ENCODE peak calls at places on chromosomes 16 and 17, in five cellular contexts. Y, E, D, X and G are unnamed samples. For H3K27me3, the result is how much of the 10 kb centered on the place peaks cover.

GRCh38 chr17:48148029-48148759 is 40.6 kb downstream of the SNX11 start:
- DNase-seq in Y (no peak), D (no peak), X (no peak), E (no peak), G (no peak)

GRCh38 chr16:20928774-20929411 is 28.3 kb downstream of the LYRM1 start:
- DNase-seq in E (no peak), D (no peak), X (no peak), Y (no peak), G (no peak)

GRCh38 chr16:59591480-59591879 is 857.4 kb upstream of the GOT2 start:
- DNase-seq in E (no peak), Y (no peak), D (no peak), X (no peak), G (no peak)

GRCh38 chr17:75006653-75007052 is 5.8 kb upstream of the MRPL58 start:
- DNase-seq in Y (no peak), X (no peak), D (no peak), E (no peak), G (no peak)

GRCh38 chr17:77032929-77033328 is 107.8 kb upstream of the SEC14L1 start:
- DNase-seq in D (no peak), E (no peak), X (no peak), Y (no peak), G (no peak)

GRCh38 chr16:87086575-87086974 is 230.6 kb downstream of the C16orf95 start:
- DNase-seq in D (no peak), E (no peak), Y (no peak), X (no peak), G (no peak)

GRCh38 chr17:31645351-31645750 is 213.7 kb downstream of the COPRS start:
- DNase-seq in E (no peak), D (no peak), Y (no peak), X (no peak), G (no peak)

GRCh38 chr16:397135-397661 is at the start of gene NME4:
- DNase-seq in X (no peak), D (no peak), E (no peak), Y (no peak), G (no peak)

GRCh38 chr17:73415782-73416181 is 104.0 kb upstream of the CDC42EP4 start:
- DNase-seq in X (no peak), E (no peak), D (no peak), Y (no peak), G (no peak)

GRCh38 chr17:75561927-75562603 is 25.5 kb upstream of the MYO15B start:
- DNase-seq in E (peak), Y (no peak), X (no peak), D (no peak), G (no peak)

GRCh38 chr17:42233148-42233547 is 38.9 kb upstream of the GHDC start:
- DNase-seq in D (no peak), X (no peak), E (no peak), Y (no peak), G (no peak)

GRCh38 chr17:19237389-19238166 is 412 bp downstream of the EPN2 start:
- DNase-seq in E (peak), Y (peak), X (peak), D (peak), G (no peak)

GRCh38 chr17:74715144-74715543 is 2.4 kb upstream of the CD300LF start:
- DNase-seq in E (peak), Y (no peak), X (no peak), D (no peak), G (no peak)

GRCh38 chr17:50386451-50386994 is 10.8 kb downstream of the LRRC59 start:
- DNase-seq in D (no peak), Y (no peak), E (no peak), X (no peak), G (no peak)

GRCh38 chr16:4852221-4852872 is 5.1 kb downstream of the UBN1 start:
- DNase-seq in Y (no peak), D (no peak), X (no peak), E (no peak), G (no peak)

GRCh38 chr17:38761612-38762011 is 9.1 kb downstream of the PSMB3 start:
- DNase-seq in Y (no peak), E (no peak), D (no peak), X (no peak), G (no peak)

GRCh38 chr16:9159839-9160550 is 68.6 kb downstream of the HAPSTR1 start:
- DNase-seq in D (no peak), Y (peak), E (peak), X (peak), G (peak)

GRCh38 chr16:19678804-19679203 is 39.2 kb downstream of the KNOP1 start:
- DNase-seq in X (no peak), D (no peak), Y (no peak), E (no peak), G (no peak)

GRCh38 chr17:44979426-44980273 is 11.5 kb upstream of the C1QL1 start:
- DNase-seq in D (no peak), E (no peak), Y (no peak), X (no peak), G (no peak)

GRCh38 chr17:55645361-55645760 is 77.3 kb downstream of the TMEM100 start:
- DNase-seq in X (no peak), E (no peak), Y (no peak), D (no peak), G (no peak)

GRCh38 chr17:17822189-17822978 is 14.4 kb downstream of the SREBF1 start:
- DNase-seq in D (peak), X (peak), E (peak), Y (peak), G (peak)

GRCh38 chr17:75288784-75289121 is 480 bp downstream of the SLC25A19 start:
- DNase-seq in D (no peak), Y (no peak), X (no peak), E (peak), G (no peak)

GRCh38 chr17:45019177-45019711 is 32.2 kb downstream of the DCAKD start:
- DNase-seq in X (no peak), Y (no peak), D (no peak), E (peak), G (peak)

GRCh38 chr16:80034948-80035700 is 434.6 kb upstream of the MAF start:
- DNase-seq in D (no peak), E (no peak), X (no peak), Y (no peak), G (no peak)

GRCh38 chr16:53821487-53821886 is 117.5 kb downstream of the FTO start:
- DNase-seq in Y (no peak), X (no peak), D (no peak), E (no peak), G (no peak)

GRCh38 chr17:47665655-47666054 is 15.9 kb downstream of the KPNB1 start:
- DNase-seq in D (no peak), E (no peak), Y (no peak), X (no peak), G (no peak)

GRCh38 chr16:81266680-81267095 is 28.2 kb downstream of the BCO1 start:
- DNase-seq in E (peak), Y (no peak), D (no peak), X (no peak), G (no peak)

GRCh38 chr17:2904135-2904534 is 107.9 kb downstream of the RAP1GAP2 start:
- DNase-seq in X (no peak), Y (no peak), D (no peak), E (peak), G (no peak)

GRCh38 chr17:58005031-58005727 is 1.9 kb downstream of the SRSF1 start:
- DNase-seq in X (no peak), D (no peak), Y (no peak), E (no peak), G (no peak)
- TF ChIP-seq POLR2A in X (no peak), D (no peak), Y (no peak), E (no peak), G (no peak)

DNA sequence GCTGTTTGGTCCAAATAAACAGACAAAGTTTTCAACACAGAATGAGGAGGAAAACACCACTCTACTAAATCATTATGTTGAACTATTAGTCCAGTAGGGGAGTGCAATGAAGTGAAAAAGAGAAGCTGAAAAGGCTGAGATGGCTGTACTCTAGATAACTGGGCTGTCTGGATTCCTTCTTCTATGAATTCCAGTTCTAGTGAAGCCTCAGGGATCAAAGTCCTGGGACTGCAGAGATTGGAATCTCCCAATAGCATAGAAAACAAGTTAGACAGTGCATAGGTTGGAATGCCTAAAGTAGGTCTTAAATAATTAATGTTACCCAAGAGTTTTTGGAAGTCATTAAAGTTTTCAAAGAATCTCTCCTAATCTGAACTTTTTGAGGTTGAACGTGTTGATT is 59.9 kb downstream of the LGALS9 start:
- DNase-seq in E (no peak), D (no peak), X (no peak), Y (no peak), G (no peak)
- H3K27me3 ChIP-seq in E (under half), D (under half), X (under half), Y (under half), G (under half)

GRCh38 chr16:66604376-66605176 is at the start of gene CMTM3:
- DNase-seq in Y (no peak), D (peak), X (no peak), E (peak), G (peak)

GRCh38 chr16:66606000-66606751 is 1.7 kb downstream of the CMTM3 start:
- DNase-seq in X (no peak), E (no peak), D (no peak), Y (no peak), G (no peak)

GRCh38 chr16:66605177-66605999 is 884 bp downstream of the CMTM3 start:
- DNase-seq in X (no peak), E (peak), Y (no peak), D (peak), G (no peak)

GRCh38 chr16:66601471-66601870 is 3.0 kb upstream of the CMTM3 start:
- DNase-seq in X (no peak), D (no peak), Y (no peak), E (no peak), G (no peak)

DNA sequence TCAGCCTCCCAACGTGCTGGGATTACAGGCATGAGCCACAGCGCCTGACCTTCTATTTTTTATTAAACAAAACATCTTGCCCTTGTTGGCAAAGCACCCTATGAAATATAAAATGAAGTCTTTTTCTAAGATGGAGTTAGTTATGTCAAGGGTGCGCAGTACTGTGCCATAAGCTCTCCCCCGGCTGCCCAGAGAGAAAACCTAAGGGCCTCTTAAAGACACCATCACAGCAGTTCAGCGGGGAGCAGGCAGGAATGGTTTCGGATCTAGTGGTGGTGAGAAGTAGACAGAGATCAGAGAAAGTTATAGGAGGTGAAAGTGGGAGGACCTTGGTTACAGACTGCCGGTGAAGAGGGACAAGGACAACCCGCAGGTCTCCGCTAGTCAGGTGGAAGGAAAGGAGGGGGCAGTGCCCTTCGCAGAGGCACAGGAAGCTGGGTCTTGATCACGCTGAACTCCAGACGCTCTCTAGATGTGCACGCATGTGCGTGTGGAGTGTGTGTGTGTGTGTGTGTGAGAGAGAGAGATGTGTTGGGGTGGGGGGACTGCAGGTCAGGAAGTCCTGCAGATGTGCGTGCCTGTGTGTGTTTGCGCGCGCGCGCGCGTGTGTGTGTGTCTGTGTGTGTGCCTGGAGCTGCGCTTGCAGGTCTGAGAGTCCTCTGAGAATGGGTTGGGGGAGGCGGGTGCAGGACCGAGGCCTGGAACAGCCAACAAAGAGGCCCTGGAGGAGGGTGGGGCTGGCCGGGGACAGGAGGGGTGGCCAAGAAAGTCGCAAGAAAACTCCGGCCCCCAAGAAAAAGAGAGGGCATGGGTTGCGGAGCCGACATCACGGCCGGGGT is 748 bp upstream of the CMTM3 start:
- DNase-seq in E (peak), X (no peak), Y (peak), D (peak), G (peak)
- TF ChIP-seq POLR2A in E (no peak), X (no peak), Y (no peak), D (no peak), G (peak)

DNA sequence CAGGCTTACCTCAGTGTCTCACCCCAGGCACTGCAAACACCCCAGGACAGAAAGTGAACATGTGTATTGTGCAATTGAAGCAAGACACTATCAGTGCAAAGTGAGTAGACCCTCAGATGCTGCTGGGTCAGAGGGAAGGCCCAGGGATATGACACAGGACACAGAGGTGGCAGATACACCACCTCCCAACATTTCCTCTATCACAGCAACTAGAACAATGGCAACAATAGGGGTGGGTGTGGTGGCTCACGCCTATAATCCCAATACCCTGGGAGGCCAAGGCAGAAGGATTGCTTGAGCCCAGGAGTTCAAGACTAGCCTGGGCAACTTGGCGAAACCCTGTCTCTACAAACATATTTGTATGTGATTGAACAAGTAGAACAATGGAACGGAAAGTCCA is 22.5 kb downstream of the MILR1 start:
- DNase-seq in Y (no peak), D (no peak), X (no peak), E (no peak), G (no peak)
- H3K27me3 ChIP-seq in Y (under half), D (under half), X (under half), E (under half), G (under half)

GRCh38 chr17:60599620-60600489 is at the start of gene PPM1D:
- DNase-seq in E (peak), Y (peak), X (peak), D (peak), G (peak)

GRCh38 chr17:60602385-60602742 is 2.4 kb downstream of the PPM1D start:
- DNase-seq in X (no peak), E (no peak), Y (no peak), D (no peak), G (no peak)

GRCh38 chr17:60600490-60601431 is 768 bp downstream of the PPM1D start:
- DNase-seq in D (peak), E (peak), X (peak), Y (peak), G (peak)

GRCh38 chr17:60602871-60603270 is 2.9 kb downstream of the PPM1D start:
- DNase-seq in E (no peak), D (no peak), X (no peak), Y (no peak), G (no peak)

DNA sequence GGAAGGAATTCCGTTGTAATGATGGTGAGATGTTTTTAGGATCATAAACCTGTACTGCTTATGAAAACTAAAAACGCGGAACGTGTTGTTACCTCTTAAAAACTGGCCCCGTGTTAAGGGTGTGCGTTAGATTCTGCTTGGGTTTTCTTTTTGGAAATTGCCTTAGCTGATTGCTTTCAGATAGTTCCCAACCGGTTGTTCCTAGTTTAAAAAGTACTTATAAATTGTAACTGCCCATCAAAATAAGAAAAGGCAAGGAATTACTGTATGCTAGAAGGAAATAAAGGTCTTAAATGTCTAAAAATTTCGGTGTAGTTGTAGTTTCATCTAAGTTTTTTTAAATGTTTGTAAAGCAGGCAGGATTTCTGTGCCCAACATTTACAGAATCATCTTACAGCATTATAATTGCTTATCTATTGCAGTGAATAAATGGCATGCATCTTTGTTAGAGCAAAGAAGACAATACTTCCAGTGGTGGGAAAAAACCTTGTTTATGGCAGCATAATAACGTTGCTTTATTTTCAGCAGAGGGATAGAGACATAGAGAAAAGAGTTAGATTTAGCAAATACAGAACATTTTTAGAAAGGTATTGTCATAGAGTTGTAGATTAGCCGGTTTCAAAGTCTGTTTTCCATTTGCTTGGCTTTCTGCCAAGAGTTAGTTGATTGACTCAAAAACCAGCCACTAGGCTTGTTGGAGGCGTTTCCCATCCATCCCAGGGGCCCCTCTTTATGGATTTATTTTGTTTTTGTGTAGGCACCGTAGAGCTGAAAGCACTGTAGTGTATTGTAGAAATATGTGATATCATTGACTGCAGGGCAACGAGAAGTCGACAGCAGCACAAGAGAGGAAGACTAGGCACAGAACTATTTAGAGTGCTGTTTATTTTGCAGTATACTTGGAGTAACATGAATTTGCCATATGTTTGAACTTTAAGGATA is 1.7 kb downstream of the PPM1D start:
- DNase-seq in E (peak), D (peak), X (no peak), Y (peak), G (no peak)
- TF ChIP-seq POLR2A in E (no peak), D (peak), X (no peak), Y (no peak), G (peak)